ENCODE peak calls at places on chromosome 19, in nine cellular contexts. One of them, this sample, is unnamed.

GRCh38 chr19:34241513-34242337 is 12.6 kb upstream of the GARRE1 start:
- DNase-seq in neural progenitor cell: peak
- DNase-seq in PC-3: peak
- DNase-seq in HCT116: no peak
- DNase-seq in OCI-LY7: peak
- DNase-seq in hepatocyte: peak
- DNase-seq in SK-N-SH: no peak
- DNase-seq in GM23338: peak
- DNase-seq in MM.1S: no peak
- DNase-seq in this sample: no peak

GRCh38 chr19:30159636-30160035 is 212.5 kb upstream of the ZNF536 start:
- DNase-seq in neural progenitor cell: no peak
- DNase-seq in PC-3: no peak
- DNase-seq in HCT116: no peak
- DNase-seq in OCI-LY7: no peak
- DNase-seq in hepatocyte: no peak
- DNase-seq in SK-N-SH: no peak
- DNase-seq in GM23338: no peak
- DNase-seq in MM.1S: no peak
- DNase-seq in this sample: no peak

GRCh38 chr19:45729774-45730388 is 815 bp downstream of the FBXO46 start:
- DNase-seq in neural progenitor cell: no peak
- DNase-seq in PC-3: no peak
- DNase-seq in HCT116: no peak
- DNase-seq in OCI-LY7: no peak
- DNase-seq in hepatocyte: peak
- DNase-seq in SK-N-SH: no peak
- DNase-seq in GM23338: peak
- DNase-seq in MM.1S: no peak
- DNase-seq in this sample: peak

GRCh38 chr19:858868-859843 is at the start of gene CFD:
- DNase-seq in neural progenitor cell: no peak
- DNase-seq in PC-3: no peak
- DNase-seq in HCT116: no peak
- DNase-seq in OCI-LY7: no peak
- DNase-seq in hepatocyte: no peak
- DNase-seq in SK-N-SH: peak
- DNase-seq in GM23338: no peak
- DNase-seq in MM.1S: no peak
- DNase-seq in this sample: peak

GRCh38 chr19:37953125-37953524 is 46.1 kb downstream of the SIPA1L3 start:
- DNase-seq in neural progenitor cell: peak
- DNase-seq in PC-3: no peak
- DNase-seq in HCT116: no peak
- DNase-seq in OCI-LY7: no peak
- DNase-seq in hepatocyte: no peak
- DNase-seq in SK-N-SH: no peak
- DNase-seq in GM23338: no peak
- DNase-seq in MM.1S: no peak
- DNase-seq in this sample: no peak

GRCh38 chr19:8085606-8086464 is 33.3 kb downstream of the CCL25 start:
- DNase-seq in neural progenitor cell: peak
- DNase-seq in PC-3: peak
- DNase-seq in HCT116: no peak
- DNase-seq in OCI-LY7: no peak
- DNase-seq in hepatocyte: peak
- DNase-seq in SK-N-SH: no peak
- DNase-seq in GM23338: no peak
- DNase-seq in MM.1S: no peak
- DNase-seq in this sample: no peak

GRCh38 chr19:46607441-46607841 is 6.3 kb downstream of the CALM3 start:
- DNase-seq in neural progenitor cell: no peak
- DNase-seq in PC-3: no peak
- DNase-seq in HCT116: no peak
- DNase-seq in OCI-LY7: no peak
- DNase-seq in hepatocyte: no peak
- DNase-seq in SK-N-SH: peak
- DNase-seq in GM23338: no peak
- DNase-seq in MM.1S: no peak
- DNase-seq in this sample: no peak

GRCh38 chr19:31356587-31357314 is 7.5 kb upstream of the TSHZ3 start:
- DNase-seq in neural progenitor cell: peak
- DNase-seq in PC-3: no peak
- DNase-seq in HCT116: no peak
- DNase-seq in OCI-LY7: no peak
- DNase-seq in hepatocyte: no peak
- DNase-seq in SK-N-SH: peak
- DNase-seq in GM23338: peak
- DNase-seq in MM.1S: no peak
- DNase-seq in this sample: no peak

GRCh38 chr19:29690842-29691241 is 24.2 kb downstream of the C19orf12 start:
- DNase-seq in neural progenitor cell: peak
- DNase-seq in PC-3: peak
- DNase-seq in HCT116: peak
- DNase-seq in OCI-LY7: peak
- DNase-seq in hepatocyte: no peak
- DNase-seq in SK-N-SH: no peak
- DNase-seq in GM23338: peak
- DNase-seq in MM.1S: peak
- DNase-seq in this sample: peak

GRCh38 chr19:42048992-42049391 is 21.0 kb downstream of the GRIK5 start:
- DNase-seq in neural progenitor cell: no peak
- DNase-seq in PC-3: peak
- DNase-seq in HCT116: no peak
- DNase-seq in OCI-LY7: no peak
- DNase-seq in hepatocyte: no peak
- DNase-seq in SK-N-SH: no peak
- DNase-seq in GM23338: no peak
- DNase-seq in MM.1S: no peak
- DNase-seq in this sample: no peak

GRCh38 chr19:5389353-5389752 is 48.7 kb upstream of the PTPRS start:
- DNase-seq in neural progenitor cell: no peak
- DNase-seq in PC-3: no peak
- DNase-seq in HCT116: no peak
- DNase-seq in OCI-LY7: no peak
- DNase-seq in hepatocyte: no peak
- DNase-seq in SK-N-SH: no peak
- DNase-seq in GM23338: no peak
- DNase-seq in MM.1S: no peak
- DNase-seq in this sample: no peak

GRCh38 chr19:32224371-32225244 is 120.8 kb upstream of the ZNF507 start:
- DNase-seq in neural progenitor cell: peak
- DNase-seq in PC-3: peak
- DNase-seq in HCT116: no peak
- DNase-seq in OCI-LY7: peak
- DNase-seq in hepatocyte: peak
- DNase-seq in SK-N-SH: peak
- DNase-seq in GM23338: peak
- DNase-seq in MM.1S: peak
- DNase-seq in this sample: peak

GRCh38 chr19:2695288-2695866 is 7.1 kb downstream of the GNG7 start:
- DNase-seq in neural progenitor cell: no peak
- DNase-seq in PC-3: no peak
- DNase-seq in HCT116: no peak
- DNase-seq in OCI-LY7: no peak
- DNase-seq in hepatocyte: no peak
- DNase-seq in SK-N-SH: no peak
- DNase-seq in GM23338: no peak
- DNase-seq in MM.1S: no peak
- DNase-seq in this sample: no peak
- TF ChIP-seq EZH2phosphoT487 in neural progenitor cell: no peak
- TF ChIP-seq EZH2phosphoT487 in PC-3: no peak
- TF ChIP-seq EZH2phosphoT487 in HCT116: no peak
- TF ChIP-seq EZH2phosphoT487 in OCI-LY7: no peak
- TF ChIP-seq EZH2phosphoT487 in hepatocyte: no peak
- TF ChIP-seq EZH2phosphoT487 in SK-N-SH: no peak
- TF ChIP-seq EZH2phosphoT487 in GM23338: no peak
- TF ChIP-seq EZH2phosphoT487 in MM.1S: no peak
- TF ChIP-seq EZH2phosphoT487 in this sample: no peak

GRCh38 chr19:51031880-51032225 is 2.9 kb downstream of the KLK12 start:
- DNase-seq in neural progenitor cell: no peak
- DNase-seq in PC-3: no peak
- DNase-seq in HCT116: no peak
- DNase-seq in OCI-LY7: no peak
- DNase-seq in hepatocyte: no peak
- DNase-seq in SK-N-SH: no peak
- DNase-seq in GM23338: no peak
- DNase-seq in MM.1S: no peak
- DNase-seq in this sample: no peak

GRCh38 chr19:51030631-51031030 is 4.2 kb downstream of the KLK12 start:
- DNase-seq in neural progenitor cell: no peak
- DNase-seq in PC-3: no peak
- DNase-seq in HCT116: no peak
- DNase-seq in OCI-LY7: no peak
- DNase-seq in hepatocyte: no peak
- DNase-seq in SK-N-SH: peak
- DNase-seq in GM23338: peak
- DNase-seq in MM.1S: no peak
- DNase-seq in this sample: no peak

GRCh38 chr19:51031220-51031879 is 3.5 kb downstream of the KLK12 start:
- DNase-seq in neural progenitor cell: no peak
- DNase-seq in PC-3: no peak
- DNase-seq in HCT116: no peak
- DNase-seq in OCI-LY7: no peak
- DNase-seq in hepatocyte: no peak
- DNase-seq in SK-N-SH: peak
- DNase-seq in GM23338: no peak
- DNase-seq in MM.1S: no peak
- DNase-seq in this sample: no peak

GRCh38 chr19:51027873-51028272 is 1.5 kb upstream of the KLK11 start:
- DNase-seq in neural progenitor cell: no peak
- DNase-seq in PC-3: no peak
- DNase-seq in HCT116: no peak
- DNase-seq in OCI-LY7: no peak
- DNase-seq in hepatocyte: no peak
- DNase-seq in SK-N-SH: no peak
- DNase-seq in GM23338: no peak
- DNase-seq in MM.1S: no peak
- DNase-seq in this sample: no peak

DNA sequence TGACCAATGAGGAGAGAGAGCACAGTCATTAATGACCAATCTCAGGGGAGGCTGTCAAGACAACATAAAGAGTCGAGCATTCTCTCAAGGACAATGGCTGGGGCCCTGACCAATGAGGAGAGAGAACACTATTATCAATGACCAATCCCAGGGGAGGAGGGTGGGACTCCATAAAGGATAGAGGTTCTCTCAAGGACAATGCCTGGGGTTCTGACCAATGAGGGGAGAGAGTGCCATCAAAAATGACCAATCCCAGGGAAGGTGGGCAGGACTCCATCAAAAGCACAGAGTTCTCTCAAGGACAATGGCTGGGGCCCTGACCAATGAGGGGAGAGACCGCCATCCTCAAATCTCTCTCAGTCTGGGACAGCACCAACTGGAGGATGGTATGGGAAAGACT is 3.3 kb upstream of the KLK11 start:
- DNase-seq in neural progenitor cell: no peak
- DNase-seq in PC-3: no peak
- DNase-seq in HCT116: no peak
- DNase-seq in OCI-LY7: peak
- DNase-seq in hepatocyte: no peak
- DNase-seq in SK-N-SH: peak
- DNase-seq in GM23338: peak
- DNase-seq in MM.1S: no peak
- DNase-seq in this sample: no peak
- TF ChIP-seq EZH2phosphoT487 in neural progenitor cell: no peak
- TF ChIP-seq EZH2phosphoT487 in PC-3: no peak
- TF ChIP-seq EZH2phosphoT487 in HCT116: no peak
- TF ChIP-seq EZH2phosphoT487 in OCI-LY7: no peak
- TF ChIP-seq EZH2phosphoT487 in hepatocyte: no peak
- TF ChIP-seq EZH2phosphoT487 in SK-N-SH: no peak
- TF ChIP-seq EZH2phosphoT487 in GM23338: no peak
- TF ChIP-seq EZH2phosphoT487 in MM.1S: no peak
- TF ChIP-seq EZH2phosphoT487 in this sample: no peak

DNA sequence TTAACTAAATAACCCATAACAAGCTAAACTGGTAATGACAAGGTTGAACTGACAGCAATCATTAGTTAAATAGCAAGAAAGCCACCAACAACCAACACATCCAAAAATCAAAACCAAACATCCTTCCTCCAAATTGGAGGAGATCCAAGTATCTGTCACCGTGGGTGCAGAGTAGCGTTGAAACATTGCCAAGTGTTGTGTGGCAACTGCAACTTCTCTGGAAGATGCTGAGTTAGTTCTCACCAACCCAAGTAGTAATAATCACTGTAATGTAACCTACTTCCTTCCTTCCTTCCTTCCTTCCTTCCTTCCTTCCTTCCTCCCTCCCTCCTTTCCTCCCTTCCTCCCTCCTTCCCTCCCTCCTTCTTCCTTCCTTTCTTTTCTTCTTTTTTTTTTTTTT is 54.7 kb downstream of the TRPM4 start:
- DNase-seq in neural progenitor cell: no peak
- DNase-seq in PC-3: peak
- DNase-seq in HCT116: no peak
- DNase-seq in OCI-LY7: no peak
- DNase-seq in hepatocyte: no peak
- DNase-seq in SK-N-SH: no peak
- DNase-seq in GM23338: no peak
- DNase-seq in MM.1S: no peak
- DNase-seq in this sample: no peak
- TF ChIP-seq EZH2phosphoT487 in neural progenitor cell: no peak
- TF ChIP-seq EZH2phosphoT487 in PC-3: no peak
- TF ChIP-seq EZH2phosphoT487 in HCT116: no peak
- TF ChIP-seq EZH2phosphoT487 in OCI-LY7: no peak
- TF ChIP-seq EZH2phosphoT487 in hepatocyte: no peak
- TF ChIP-seq EZH2phosphoT487 in SK-N-SH: no peak
- TF ChIP-seq EZH2phosphoT487 in GM23338: no peak
- TF ChIP-seq EZH2phosphoT487 in MM.1S: no peak
- TF ChIP-seq EZH2phosphoT487 in this sample: no peak

DNA sequence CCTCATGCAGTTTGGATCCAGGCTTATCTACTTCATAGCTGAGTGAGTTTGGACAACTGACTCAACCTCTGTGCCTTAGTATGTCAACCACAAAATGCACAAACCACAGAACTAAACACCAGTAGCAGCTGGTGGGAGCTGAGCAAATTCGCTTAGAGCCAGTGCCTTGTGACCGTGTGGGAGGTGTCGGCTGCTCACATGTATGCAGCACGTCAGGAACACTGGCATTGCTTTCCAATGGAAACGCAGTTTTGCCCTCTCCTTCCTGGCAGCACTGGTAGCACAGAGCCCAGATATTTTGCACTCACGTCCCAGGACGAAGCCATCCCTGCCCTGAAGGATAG is 8.3 kb upstream of the NTN5 start:
- DNase-seq in neural progenitor cell: no peak
- DNase-seq in PC-3: no peak
- DNase-seq in HCT116: no peak
- DNase-seq in OCI-LY7: no peak
- DNase-seq in hepatocyte: no peak
- DNase-seq in SK-N-SH: no peak
- DNase-seq in GM23338: no peak
- DNase-seq in MM.1S: no peak
- DNase-seq in this sample: peak
- TF ChIP-seq EZH2phosphoT487 in neural progenitor cell: no peak
- TF ChIP-seq EZH2phosphoT487 in PC-3: no peak
- TF ChIP-seq EZH2phosphoT487 in HCT116: no peak
- TF ChIP-seq EZH2phosphoT487 in OCI-LY7: no peak
- TF ChIP-seq EZH2phosphoT487 in hepatocyte: no peak
- TF ChIP-seq EZH2phosphoT487 in SK-N-SH: no peak
- TF ChIP-seq EZH2phosphoT487 in GM23338: no peak
- TF ChIP-seq EZH2phosphoT487 in MM.1S: no peak
- TF ChIP-seq EZH2phosphoT487 in this sample: no peak